ENCODE peak calls at places on chromosomes 12 and 14, in eight cellular contexts. O is choroid plexus epithelial cell, F is gastrocnemius medialis, A is tibial artery, G is MM.1S, L is AG04450, Z is heart left ventricle, W is cardiac muscle cell. H is an unnamed sample.

GRCh38 chr14:82403972-82404371 is 870.3 kb upstream of the SEL1L start:
- DNase-seq in O (no peak), F (no peak), A (no peak), G (no peak), L (no peak), Z (no peak), W (peak; percentile 62), H (no peak)

GRCh38 chr14:61523751-61524150 is 171.6 kb upstream of the HIF1A start:
- DNase-seq in O (no peak), F (no peak), A (no peak), G (no peak), L (no peak), Z (no peak), W (no peak), H (no peak)

GRCh38 chr14:71721791-71722190 is 210.4 kb upstream of the RGS6 start:
- DNase-seq in O (no peak), F (no peak), A (peak; percentile 30), G (no peak), L (no peak), Z (no peak), W (no peak), H (no peak)

GRCh38 chr14:54709444-54709843 is 142.5 kb downstream of the SAMD4A start:
- DNase-seq in O (no peak), F (no peak), A (no peak), G (no peak), L (no peak), Z (no peak), W (no peak), H (no peak)

GRCh38 chr12:113235976-113236375 is 14.7 kb downstream of the TPCN1 start:
- DNase-seq in O (no peak), F (peak; percentile 71), A (no peak), G (no peak), L (no peak), Z (no peak), W (no peak), H (no peak)

GRCh38 chr12:69649529-69649928 is 38.8 kb upstream of the LRRC10 start:
- DNase-seq in O (no peak), F (peak; percentile 39), A (no peak), G (no peak), L (no peak), Z (no peak), W (no peak), H (no peak)

GRCh38 chr12:50066402-50066801 is 9.0 kb downstream of the ASIC1 start:
- DNase-seq in O (peak; percentile 89), F (no peak), A (no peak), G (no peak), L (peak; percentile 61), Z (peak; percentile 42), W (peak; percentile 78), H (peak; percentile 66)

GRCh38 chr12:109052415-109053323 is at the start of gene USP30:
- DNase-seq in O (peak; percentile 92), F (peak; percentile 74), A (peak; percentile 80), G (peak; percentile 87), L (peak; percentile 72), Z (peak; percentile 85), W (peak; percentile 88), H (peak; percentile 55)

GRCh38 chr12:15863258-15863835 is 18.8 kb upstream of the STRAP start:
- DNase-seq in O (no peak), F (no peak), A (no peak), G (no peak), L (no peak), Z (no peak), W (no peak), H (no peak)

GRCh38 chr12:106903241-106903950 is 52.3 kb upstream of the TMEM263 start:
- DNase-seq in O (peak; percentile 61), F (peak; percentile 62), A (peak; percentile 52), G (peak; percentile 81), L (no peak), Z (peak; percentile 76), W (peak; percentile 84), H (no peak)

GRCh38 chr12:130456375-130457199 is 118.9 kb downstream of the PIWIL1 start:
- DNase-seq in O (no peak), F (no peak), A (no peak), G (no peak), L (no peak), Z (peak; percentile 65), W (no peak), H (no peak)

GRCh38 chr14:70896981-70897380 is 10.3 kb upstream of the PCNX1 start:
- DNase-seq in O (no peak), F (no peak), A (no peak), G (no peak), L (no peak), Z (no peak), W (no peak), H (no peak)

GRCh38 chr14:59540852-59541251 is 35.8 kb downstream of the CCDC175 start:
- DNase-seq in O (no peak), F (no peak), A (no peak), G (no peak), L (no peak), Z (no peak), W (no peak), H (no peak)

GRCh38 chr14:59918824-59919581 is 941 bp upstream of the LRRC9 start:
- DNase-seq in O (peak; percentile 65), F (no peak), A (no peak), G (no peak), L (no peak), Z (peak; percentile 26), W (peak; percentile 51), H (no peak)

GRCh38 chr12:123733243-123733642 is 21.1 kb downstream of the ATP6V0A2 start:
- DNase-seq in O (no peak), F (no peak), A (no peak), G (no peak), L (no peak), Z (no peak), W (no peak), H (no peak)

GRCh38 chr12:13234045-13234641 is 37.6 kb downstream of the EMP1 start:
- DNase-seq in O (peak; percentile 81), F (no peak), A (peak; percentile 70), G (peak; percentile 48), L (no peak), Z (no peak), W (peak; percentile 57), H (no peak)

GRCh38 chr14:24051789-24052655 is at the start of gene CARMIL3:
- DNase-seq in O (peak; percentile 58), F (peak; percentile 41), A (peak; percentile 33), G (peak; percentile 52), L (peak; percentile 16), Z (peak; percentile 58), W (peak; percentile 84), H (no peak)

GRCh38 chr12:56042430-56043203 is 899 bp downstream of the RPS26 start:
- DNase-seq in O (peak; percentile 9), F (no peak), A (no peak), G (no peak), L (no peak), Z (no peak), W (no peak), H (no peak)

GRCh38 chr12:23535441-23535840 is 414.0 kb downstream of the SOX5 start:
- DNase-seq in O (no peak), F (no peak), A (no peak), G (no peak), L (no peak), Z (no peak), W (no peak), H (no peak)

GRCh38 chr12:49577589-49578315 is 9.8 kb upstream of the MCRS1 start:
- DNase-seq in O (no peak), F (no peak), A (no peak), G (no peak), L (no peak), Z (no peak), W (no peak), H (no peak)

GRCh38 chr12:76820888-76821482 is 57.1 kb downstream of the ZDHHC17 start:
- DNase-seq in O (peak; percentile 67), F (no peak), A (no peak), G (no peak), L (peak; percentile 3), Z (no peak), W (peak; percentile 52), H (peak; percentile 2)

GRCh38 chr12:53886996-53887395 is 51.6 kb upstream of the HOXC13 start:
- DNase-seq in O (no peak), F (no peak), A (no peak), G (no peak), L (no peak), Z (no peak), W (no peak), H (no peak)

GRCh38 chr14:94665544-94665943 is 53.4 kb downstream of the SERPINA3 start:
- DNase-seq in O (no peak), F (no peak), A (no peak), G (no peak), L (no peak), Z (no peak), W (no peak), H (no peak)
- H3K4me3 ChIP-seq in O (no peak overlapping the region), F (no peak overlapping the region), A (no peak overlapping the region), G (no peak overlapping the region), L (no peak overlapping the region), Z (no peak overlapping the region), W (no peak overlapping the region), H (no peak overlapping the region)

DNA sequence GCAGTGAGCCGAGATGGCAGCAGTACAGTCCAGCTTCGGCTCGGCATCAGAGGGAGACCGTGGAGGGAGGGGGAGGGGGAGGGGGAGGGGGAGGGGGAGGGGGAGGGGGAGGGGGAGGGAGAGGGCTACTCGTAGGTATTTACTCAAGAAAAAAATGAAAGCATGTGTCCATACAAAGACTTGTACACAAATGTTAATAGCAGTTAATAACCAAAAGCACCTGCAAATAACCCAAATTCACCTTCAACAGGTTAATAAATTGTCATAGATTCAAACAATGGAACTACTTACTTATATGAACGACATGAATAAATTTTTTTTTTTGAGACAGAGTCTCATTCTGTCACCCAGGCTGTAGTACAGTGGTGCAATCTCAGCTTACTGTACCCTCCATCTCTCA is 152.4 kb downstream of the BRMS1L start:
- DNase-seq in O (no peak), F (no peak), A (no peak), G (no peak), L (no peak), Z (no peak), W (no peak), H (no peak)
- H3K4me3 ChIP-seq in O (no peak overlapping the region), F (no peak overlapping the region), A (no peak overlapping the region), G (no peak overlapping the region), L (no peak overlapping the region), Z (no peak overlapping the region), W (no peak overlapping the region), H (no peak overlapping the region)

GRCh38 chr12:48420031-48420775 is 52.2 kb upstream of the ANP32D start:
- DNase-seq in O (peak; percentile 81), F (no peak), A (no peak), G (no peak), L (no peak), Z (no peak), W (no peak), H (no peak)
- H3K4me3 ChIP-seq in O (no peak overlapping the region), F (no peak overlapping the region), A (no peak overlapping the region), G (no peak overlapping the region), L (no peak overlapping the region), Z (no peak overlapping the region), W (no peak overlapping the region), H (no peak overlapping the region)

DNA sequence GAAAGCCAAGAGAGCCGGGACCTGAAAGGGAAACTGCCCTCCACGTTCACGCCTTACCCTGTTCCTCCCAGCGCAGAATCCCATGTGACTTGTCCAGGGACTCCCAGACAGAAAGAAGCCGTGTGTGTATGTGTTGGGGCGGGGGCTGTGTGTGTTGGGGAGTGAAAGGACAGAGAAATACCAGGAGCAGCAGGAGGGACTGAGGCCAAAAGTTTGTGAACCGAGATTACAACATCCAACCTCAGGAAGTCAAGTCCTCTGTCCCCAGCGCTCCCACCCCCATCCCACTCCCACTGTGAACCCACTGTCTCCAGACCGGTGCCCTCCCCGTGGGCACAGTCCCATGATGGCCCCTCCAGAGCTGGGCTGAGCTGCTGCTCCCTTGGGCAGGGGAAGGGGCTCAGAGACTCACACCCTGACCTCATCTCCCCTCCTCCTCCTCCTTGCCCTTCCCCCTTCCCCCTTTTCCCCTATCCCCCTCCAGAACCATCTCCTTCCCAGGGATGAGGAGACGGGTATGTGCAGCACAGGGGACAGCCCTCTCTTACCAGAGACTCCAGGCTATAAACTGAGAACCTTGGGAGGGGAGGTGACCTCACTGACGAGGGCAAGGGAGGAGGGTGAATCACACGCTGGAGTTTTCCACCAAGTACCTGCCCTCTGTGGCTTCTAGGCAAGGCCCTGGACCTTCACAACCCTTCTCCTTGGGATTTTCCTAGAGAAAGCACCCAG is at the start of gene SLC6A12:
- DNase-seq in O (peak; percentile 28), F (no peak), A (no peak), G (no peak), L (no peak), Z (no peak), W (no peak), H (no peak)
- H3K4me3 ChIP-seq in O (no peak within 1 kb of the TSS), F (no peak within 1 kb of the TSS), A (no peak within 1 kb of the TSS), G (no peak within 1 kb of the TSS), L (no peak within 1 kb of the TSS), Z (no peak within 1 kb of the TSS), W (no peak within 1 kb of the TSS), H (no peak within 1 kb of the TSS)